ENCODE peak calls at places on chromosome 20, in ten cellular contexts. D is progenitor cell of endocrine pancreas, O is fibroblast of lung, P is cardiac fibroblast, K is cardiac muscle cell, Y is AG04450, E is foreskin fibroblast, W is nephron progenitor cell, G is astrocyte of the spinal cord, U is heart left ventricle. Z is an unnamed sample.

GRCh38 chr20:58903636-58904035 is 51.1 kb downstream of the GNAS start:
- DNase-seq in D (no peak), O (no peak), P (no peak), K (no peak), Y (no peak), E (no peak), W (no peak), G (no peak), U (no peak), Z (no peak)

GRCh38 chr20:32470025-32470861 is 112.1 kb downstream of the ASXL1 start:
- DNase-seq in D (no peak), O (peak), P (peak), K (peak), Y (no peak), E (peak), W (peak), G (peak), U (peak), Z (peak)

GRCh38 chr20:54340206-54340605 is 132.3 kb downstream of the PFDN4 start:
- DNase-seq in D (no peak), O (peak), P (no peak), K (no peak), Y (no peak), E (no peak), W (no peak), G (no peak), U (no peak), Z (no peak)

GRCh38 chr20:50372770-50373088 is 137.5 kb upstream of the PTPN1 start:
- DNase-seq in D (no peak), O (no peak), P (peak), K (no peak), Y (no peak), E (no peak), W (no peak), G (no peak), U (no peak), Z (peak)

GRCh38 chr20:34222208-34222607 is 19.0 kb upstream of the ASIP start:
- DNase-seq in D (no peak), O (peak), P (peak), K (no peak), Y (peak), E (peak), W (no peak), G (peak), U (no peak), Z (no peak)

GRCh38 chr20:32528291-32528891 is 56.7 kb downstream of the NOL4L start:
- DNase-seq in D (no peak), O (no peak), P (no peak), K (peak), Y (no peak), E (no peak), W (no peak), G (no peak), U (peak), Z (no peak)

GRCh38 chr20:5608104-5608447 is 142.1 kb upstream of the SHLD1 start:
- DNase-seq in D (no peak), O (no peak), P (no peak), K (no peak), Y (no peak), E (no peak), W (no peak), G (no peak), U (no peak), Z (no peak)

GRCh38 chr20:47610247-47610944 is 108.7 kb downstream of the NCOA3 start:
- DNase-seq in D (no peak), O (peak), P (peak), K (no peak), Y (peak), E (peak), W (no peak), G (peak), U (peak), Z (peak)

GRCh38 chr20:25050501-25051350 is 7.2 kb downstream of the ACSS1 start:
- DNase-seq in D (no peak), O (no peak), P (no peak), K (no peak), Y (no peak), E (no peak), W (no peak), G (no peak), U (peak), Z (no peak)

GRCh38 chr20:36848677-36849076 is 27.3 kb upstream of the TLDC2 start:
- DNase-seq in D (no peak), O (no peak), P (no peak), K (no peak), Y (no peak), E (no peak), W (no peak), G (no peak), U (no peak), Z (no peak)

GRCh38 chr20:46558511-46558959 is 8.1 kb upstream of the OCSTAMP start:
- DNase-seq in D (no peak), O (peak), P (peak), K (no peak), Y (peak), E (peak), W (no peak), G (peak), U (no peak), Z (peak)

GRCh38 chr20:61603715-61604114 is 351.7 kb downstream of the CDH4 start:
- DNase-seq in D (no peak), O (no peak), P (no peak), K (no peak), Y (no peak), E (no peak), W (no peak), G (no peak), U (no peak), Z (no peak)

GRCh38 chr20:37179671-37180524 is 550 bp upstream of the MROH8 start:
- DNase-seq in D (no peak), O (peak), P (peak), K (no peak), Y (no peak), E (peak), W (no peak), G (peak), U (no peak), Z (no peak)

GRCh38 chr20:11047559-11047958 is 373.8 kb upstream of the JAG1 start:
- DNase-seq in D (no peak), O (no peak), P (no peak), K (no peak), Y (no peak), E (no peak), W (no peak), G (peak), U (no peak), Z (peak)

GRCh38 chr20:57124800-57125399 is 141.5 kb downstream of the BMP7 start:
- DNase-seq in D (no peak), O (no peak), P (no peak), K (no peak), Y (no peak), E (no peak), W (no peak), G (peak), U (no peak), Z (no peak)

GRCh38 chr20:56689318-56689717 is 60.2 kb downstream of the TFAP2C start:
- DNase-seq in D (no peak), O (peak), P (peak), K (no peak), Y (no peak), E (peak), W (peak), G (peak), U (no peak), Z (no peak)

GRCh38 chr20:55533601-55534000 is 471.7 kb downstream of the CBLN4 start:
- DNase-seq in D (no peak), O (no peak), P (no peak), K (no peak), Y (no peak), E (no peak), W (no peak), G (no peak), U (no peak), Z (no peak)

GRCh38 chr20:55540013-55540412 is 465.3 kb downstream of the CBLN4 start:
- DNase-seq in D (no peak), O (no peak), P (no peak), K (no peak), Y (no peak), E (no peak), W (no peak), G (no peak), U (no peak), Z (no peak)

GRCh38 chr20:55535366-55535765 is 470.0 kb downstream of the CBLN4 start:
- DNase-seq in D (no peak), O (no peak), P (no peak), K (no peak), Y (no peak), E (no peak), W (no peak), G (no peak), U (no peak), Z (no peak)

GRCh38 chr20:55540486-55540885 is 464.8 kb downstream of the CBLN4 start:
- DNase-seq in D (no peak), O (no peak), P (no peak), K (no peak), Y (no peak), E (no peak), W (no peak), G (no peak), U (no peak), Z (no peak)

GRCh38 chr20:55538261-55538908 is 466.9 kb downstream of the CBLN4 start:
- DNase-seq in D (no peak), O (no peak), P (no peak), K (no peak), Y (no peak), E (no peak), W (no peak), G (no peak), U (no peak), Z (no peak)
- TF ChIP-seq CTCF in D (no peak), O (no peak), P (no peak), K (no peak), Y (no peak), E (no peak), W (no peak), G (no peak), U (no peak), Z (no peak)

DNA sequence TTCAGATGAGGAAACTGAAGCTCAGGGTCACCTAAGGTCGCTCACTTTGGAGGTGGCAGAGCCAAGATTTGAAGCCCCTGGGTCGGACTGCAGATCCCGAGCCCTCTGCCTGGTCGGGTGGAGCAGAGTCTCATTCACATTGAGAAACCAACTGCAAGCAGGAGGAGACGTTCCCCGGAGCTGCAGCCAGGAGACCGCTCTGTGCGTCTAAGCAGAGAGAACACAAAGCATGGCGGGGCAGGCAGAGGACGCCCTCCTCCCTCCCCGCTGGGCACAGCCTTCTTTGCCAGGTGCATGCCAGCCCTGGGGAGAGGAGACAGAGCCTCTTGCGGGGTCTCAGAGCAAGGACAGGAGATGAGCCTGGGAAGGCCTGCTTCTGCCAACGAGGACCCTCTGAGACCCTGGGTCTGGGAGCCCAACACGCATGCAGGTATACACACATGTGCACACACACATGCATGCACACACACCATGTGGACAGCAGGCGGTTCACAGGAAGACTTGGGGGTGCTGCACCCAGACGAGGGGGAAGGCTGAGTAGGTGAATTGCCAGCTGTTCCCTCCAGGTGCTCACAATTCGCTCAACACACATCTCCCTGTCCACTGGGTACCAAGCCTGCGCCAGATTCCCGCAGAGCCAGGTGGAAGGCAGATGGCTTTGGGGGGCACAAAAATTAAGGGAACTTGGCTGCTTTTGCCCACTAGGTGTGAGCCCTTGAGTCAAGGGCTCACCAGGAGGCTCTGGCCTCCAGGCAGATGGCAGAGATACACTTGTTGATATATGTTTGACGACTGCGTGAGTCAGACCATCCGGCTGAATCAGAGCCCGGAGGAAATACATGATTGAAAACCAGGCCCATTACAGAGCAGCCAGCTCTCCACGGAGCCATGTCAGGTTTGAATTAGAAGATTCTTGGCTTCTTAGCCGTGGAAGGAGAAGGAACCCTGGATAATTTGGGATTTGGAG is 5.5 kb upstream of the NTSR1 start:
- DNase-seq in D (no peak), O (peak), P (peak), K (no peak), Y (peak), E (peak), W (no peak), G (peak), U (no peak), Z (peak)
- TF ChIP-seq CTCF in D (no peak), O (peak), P (peak), K (peak), Y (peak), E (peak), W (no peak), G (peak), U (no peak), Z (peak)

GRCh38 chr20:63957690-63958441 is 1.6 kb upstream of the UCKL1 start:
- DNase-seq in D (no peak), O (no peak), P (peak), K (no peak), Y (no peak), E (peak), W (no peak), G (no peak), U (peak), Z (no peak)

GRCh38 chr20:63955281-63955845 is 853 bp downstream of the UCKL1 start:
- DNase-seq in D (no peak), O (peak), P (peak), K (peak), Y (no peak), E (peak), W (peak), G (peak), U (peak), Z (peak)

GRCh38 chr20:63957004-63957689 is 931 bp upstream of the UCKL1 start:
- DNase-seq in D (peak), O (peak), P (peak), K (peak), Y (no peak), E (peak), W (peak), G (peak), U (peak), Z (peak)

GRCh38 chr20:63956664-63957003 is 418 bp upstream of the UCKL1 start:
- DNase-seq in D (no peak), O (no peak), P (no peak), K (no peak), Y (no peak), E (no peak), W (no peak), G (no peak), U (no peak), Z (no peak)

DNA sequence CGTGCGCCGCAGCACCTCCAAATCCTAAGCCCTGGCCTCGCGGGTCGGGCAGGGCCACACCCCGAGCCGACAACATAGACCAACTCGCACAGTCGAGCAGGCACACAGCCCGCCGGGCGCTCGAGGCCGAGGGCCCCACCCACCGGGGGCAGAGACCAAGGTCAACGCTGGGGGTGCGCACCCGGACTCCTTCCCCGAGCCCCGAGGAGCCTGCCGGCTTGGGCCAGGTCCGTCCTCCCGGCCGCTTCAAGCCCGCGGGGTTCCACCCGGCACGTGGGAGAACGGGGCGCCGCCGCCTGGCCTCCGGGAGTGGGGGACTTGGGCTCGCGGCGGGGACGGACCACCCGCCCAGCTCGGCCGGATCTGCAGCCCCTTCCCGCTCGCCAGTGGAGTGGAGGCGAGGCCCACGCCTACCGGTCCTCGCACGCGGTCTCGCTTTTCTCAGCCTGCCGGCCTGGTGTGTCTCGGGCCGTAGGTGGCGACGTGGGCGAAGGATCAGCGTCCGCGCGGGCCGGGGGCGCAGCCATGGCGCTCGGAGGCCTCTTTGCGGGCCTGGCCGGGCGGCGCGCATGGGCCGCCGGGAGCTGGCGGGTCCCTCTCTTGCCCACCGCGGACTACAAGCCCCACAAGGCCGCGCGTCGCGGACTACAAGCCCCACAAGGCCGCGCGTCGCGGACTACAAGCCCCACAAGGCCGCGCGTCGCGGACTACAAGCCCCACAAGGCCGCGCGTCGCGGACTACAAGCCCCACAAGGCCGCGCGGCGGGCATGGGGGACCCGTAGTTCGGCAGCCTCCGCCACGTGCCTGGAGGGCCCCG is at the start of gene UCKL1:
- DNase-seq in D (peak), O (peak), P (peak), K (peak), Y (peak), E (peak), W (peak), G (peak), U (peak), Z (peak)
- TF ChIP-seq CTCF in D (peak), O (no peak), P (no peak), K (no peak), Y (no peak), E (no peak), W (no peak), G (no peak), U (peak), Z (no peak)

GRCh38 chr20:1336699-1337387 is 7.9 kb upstream of the SDCBP2 start:
- DNase-seq in D (no peak), O (no peak), P (peak), K (no peak), Y (no peak), E (peak), W (no peak), G (peak), U (peak), Z (no peak)

GRCh38 chr20:1337441-1337840 is 8.5 kb upstream of the SDCBP2 start:
- DNase-seq in D (no peak), O (no peak), P (no peak), K (no peak), Y (no peak), E (no peak), W (no peak), G (no peak), U (peak), Z (no peak)

GRCh38 chr20:1334761-1335160 is 5.8 kb upstream of the SDCBP2 start:
- DNase-seq in D (no peak), O (no peak), P (peak), K (no peak), Y (no peak), E (no peak), W (no peak), G (no peak), U (no peak), Z (no peak)

GRCh38 chr20:1334370-1334731 is 5.4 kb upstream of the SDCBP2 start:
- DNase-seq in D (no peak), O (no peak), P (no peak), K (no peak), Y (no peak), E (no peak), W (no peak), G (no peak), U (peak), Z (no peak)

GRCh38 chr20:1335961-1336698 is 7.2 kb upstream of the SDCBP2 start:
- DNase-seq in D (no peak), O (no peak), P (no peak), K (no peak), Y (no peak), E (no peak), W (no peak), G (no peak), U (peak), Z (no peak)
- TF ChIP-seq CTCF in D (no peak), O (no peak), P (no peak), K (no peak), Y (no peak), E (no peak), W (no peak), G (no peak), U (no peak), Z (no peak)

GRCh38 chr20:48986899-48987298 is 59.2 kb upstream of the CSE1L start:
- DNase-seq in D (no peak), O (no peak), P (no peak), K (no peak), Y (no peak), E (peak), W (no peak), G (no peak), U (no peak), Z (peak)
- TF ChIP-seq CTCF in D (peak), O (no peak), P (peak), K (peak), Y (peak), E (peak), W (no peak), G (peak), U (peak), Z (peak)

Z was measured in Calu3.